ENCODE peak calls at places on chromosome X, in eight cellular contexts. C is uterus, D is sigmoid colon, F is PC-3, B is stomach, O is lung, A is left lung, H is neural progenitor cell. M is an unnamed sample.

GRCh38 chrX:24204331-24204730 is 54.8 kb downstream of the ZFX start:
- DNase-seq in C (no peak), D (no peak), F (peak; percentile 15), B (no peak), O (no peak), A (no peak), H (no peak), M (no peak)

GRCh38 chrX:115018944-115019343 is 1.5 kb upstream of the IL13RA2 start:
- DNase-seq in C (no peak), D (no peak), F (peak; percentile 61), B (no peak), O (no peak), A (no peak), H (no peak), M (no peak)

GRCh38 chrX:53817548-53817947 is 131.0 kb upstream of the HUWE1 start:
- DNase-seq in C (no peak), D (no peak), F (no peak), B (no peak), O (no peak), A (no peak), H (no peak), M (no peak)

GRCh38 chrX:46653482-46653881 is 79.9 kb downstream of the CHST7 start:
- DNase-seq in C (no peak), D (no peak), F (peak; percentile 48), B (no peak), O (no peak), A (no peak), H (peak; percentile 31), M (no peak)

GRCh38 chrX:68196939-68197791 is 236.1 kb downstream of the OPHN1 start:
- DNase-seq in C (peak; percentile 26), D (no peak), F (peak; percentile 83), B (no peak), O (no peak), A (no peak), H (peak; percentile 72), M (peak; percentile 36)

GRCh38 chrX:74383611-74384010 is 37.7 kb upstream of the SLC16A2 start:
- DNase-seq in C (peak; percentile 24), D (no peak), F (peak; percentile 83), B (peak; percentile 29), O (peak; percentile 30), A (no peak), H (peak; percentile 44), M (peak; percentile 15)

GRCh38 chrX:103311401-103311785 is 603 bp upstream of the BEX2 start:
- DNase-seq in C (no peak), D (no peak), F (no peak), B (no peak), O (no peak), A (no peak), H (no peak), M (no peak)

GRCh38 chrX:115561605-115562491 is 874 bp downstream of the PLS3 start:
- DNase-seq in C (peak; percentile 60), D (peak; percentile 78), F (peak; percentile 38), B (peak; percentile 28), O (peak; percentile 61), A (peak; percentile 46), H (peak; percentile 82), M (peak; percentile 34)

GRCh38 chrX:25432396-25432795 is 416.6 kb upstream of the ARX start:
- DNase-seq in C (no peak), D (no peak), F (no peak), B (no peak), O (no peak), A (no peak), H (no peak), M (no peak)

GRCh38 chrX:11759461-11760311 is 1.6 kb downstream of the MSL3 start:
- DNase-seq in C (peak; percentile 89), D (peak; percentile 94), F (peak; percentile 91), B (peak; percentile 82), O (peak; percentile 83), A (peak; percentile 86), H (peak; percentile 90), M (peak; percentile 79)

DNA sequence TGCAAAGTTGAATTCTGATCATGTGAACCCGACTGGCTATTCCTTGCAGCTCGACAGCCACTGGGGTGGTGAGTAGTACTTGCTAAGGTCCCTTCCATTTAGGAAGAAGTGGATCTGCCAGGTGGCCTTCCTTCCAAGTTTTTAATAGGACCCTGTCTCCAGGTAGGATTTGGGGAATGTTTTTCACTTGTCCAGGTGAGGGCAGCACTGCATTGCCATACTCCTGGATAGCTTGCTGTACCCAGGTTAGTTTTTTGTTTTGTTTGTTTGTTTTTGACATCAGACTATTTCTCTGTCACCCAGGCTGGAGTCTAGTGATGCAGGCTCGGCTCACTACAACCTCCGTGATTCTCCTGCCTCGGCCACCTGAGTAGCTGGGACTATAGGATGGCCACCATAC is 29.8 kb downstream of the SAGE1 start:
- DNase-seq in C (no peak), D (no peak), F (peak; percentile 46), B (no peak), O (no peak), A (no peak), H (peak; percentile 3), M (no peak)
- TF ChIP-seq CTCF in C (no peak), D (no peak), F (peak; percentile 63), B (no peak), O (no peak), A (no peak), H (peak; percentile 39), M (no peak)

GRCh38 chrX:71102292-71102691 is 4.2 kb downstream of the CXorf65 start:
- DNase-seq in C (no peak), D (no peak), F (no peak), B (no peak), O (no peak), A (no peak), H (no peak), M (no peak)

GRCh38 chrX:71098951-71099506 is 3.4 kb downstream of the FOXO4 start:
- DNase-seq in C (no peak), D (no peak), F (no peak), B (peak; percentile 9), O (no peak), A (no peak), H (no peak), M (no peak)

GRCh38 chrX:71098302-71098701 is 2.7 kb downstream of the FOXO4 start:
- DNase-seq in C (peak; percentile 69), D (peak; percentile 77), F (peak; percentile 42), B (peak; percentile 60), O (peak; percentile 44), A (peak; percentile 55), H (no peak), M (peak; percentile 56)

GRCh38 chrX:71100581-71101505 is 5.2 kb downstream of the FOXO4 start:
- DNase-seq in C (no peak), D (no peak), F (no peak), B (no peak), O (no peak), A (no peak), H (no peak), M (no peak)

DNA sequence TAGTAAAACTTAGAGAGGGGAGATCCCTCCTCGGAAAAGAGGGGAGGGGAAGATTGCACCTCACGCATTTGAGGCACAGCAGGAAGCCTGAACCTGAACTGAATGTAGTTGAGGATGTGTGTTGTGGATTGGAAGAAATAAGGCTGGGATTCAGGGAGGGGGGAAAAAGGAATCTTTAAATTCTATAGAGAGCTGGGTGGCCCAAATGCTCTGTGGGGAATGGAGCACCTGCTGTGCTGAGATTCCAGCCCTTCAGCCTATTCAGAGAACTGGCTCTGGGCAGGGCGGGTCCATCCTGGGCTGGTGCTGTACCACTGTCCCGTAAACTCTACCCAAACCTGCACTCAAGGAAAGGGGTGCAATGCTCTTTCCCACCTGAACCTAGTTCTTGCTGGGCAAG is 4.1 kb downstream of the FOXO4 start:
- DNase-seq in C (no peak), D (no peak), F (no peak), B (no peak), O (no peak), A (no peak), H (peak; percentile 43), M (no peak)
- H3K4me1 ChIP-seq in C (no peaks in the 10 kb centered on the region), D (peaks cover 16% of the 10 kb centered on the region), F (peaks cover 5% of the 10 kb centered on the region), B (peaks cover 4% of the 10 kb centered on the region), O (no peaks in the 10 kb centered on the region), A (peaks cover 46% of the 10 kb centered on the region), H (peaks cover 22% of the 10 kb centered on the region), M (peaks cover 25% of the 10 kb centered on the region)

GRCh38 chrX:29478336-29479069 is 736.9 kb upstream of the MAGEB2 start:
- DNase-seq in C (no peak), D (no peak), F (peak; percentile 51), B (peak; percentile 26), O (no peak), A (no peak), H (peak; percentile 64), M (peak; percentile 14)
- TF ChIP-seq CTCF in C (no peak), D (peak; percentile 41), F (peak; percentile 66), B (no peak), O (no peak), A (peak; percentile 31), H (peak; percentile 64), M (no peak)

GRCh38 chrX:48715876-48716502 is 19.5 kb downstream of the SUV39H1 start:
- DNase-seq in C (no peak), D (no peak), F (peak; percentile 32), B (no peak), O (no peak), A (no peak), H (no peak), M (no peak)
- H3K4me1 ChIP-seq in C (no peaks in the 10 kb centered on the region), D (no peaks in the 10 kb centered on the region), F (peaks cover 17% of the 10 kb centered on the region), B (no peaks in the 10 kb centered on the region), O (no peaks in the 10 kb centered on the region), A (no peaks in the 10 kb centered on the region), H (no peaks in the 10 kb centered on the region), M (no peaks in the 10 kb centered on the region)

DNA sequence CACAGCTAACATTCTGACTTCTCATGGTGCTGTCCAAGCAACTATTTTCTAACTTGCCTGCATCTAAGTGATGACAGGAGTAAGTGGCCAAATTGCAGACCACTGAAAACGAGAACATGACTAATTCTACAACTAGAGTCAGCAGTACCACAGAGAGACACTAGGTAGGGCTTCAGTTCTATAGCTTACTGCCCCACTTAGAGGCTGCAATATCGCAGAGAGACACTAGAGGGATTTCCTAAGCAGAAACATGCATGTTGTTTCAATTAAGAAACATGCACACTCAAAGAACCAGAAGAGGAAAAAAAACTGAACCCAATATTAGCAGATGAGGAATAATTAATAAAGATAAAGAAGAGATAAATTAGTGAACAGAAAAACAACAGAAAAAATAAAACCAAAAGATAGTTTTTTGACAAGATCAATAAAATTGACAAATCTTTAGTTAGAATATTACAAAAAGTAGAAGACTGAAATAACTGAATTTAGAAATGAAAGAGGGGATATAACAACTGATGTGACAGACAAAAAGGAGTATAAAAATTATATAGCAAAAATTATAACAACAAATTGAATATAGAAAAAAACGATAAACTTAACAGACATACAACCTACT is 100.8 kb downstream of the SPIN4 start:
- DNase-seq in C (peak; percentile 34), D (peak; percentile 42), F (peak; percentile 85), B (peak; percentile 26), O (peak; percentile 74), A (no peak), H (peak; percentile 73), M (peak; percentile 61)
- TF ChIP-seq CTCF in C (peak; percentile 87), D (peak; percentile 68), F (peak; percentile 90), B (no peak), O (peak; percentile 68), A (peak; percentile 75), H (peak; percentile 78), M (peak; percentile 94)